ENCODE peak calls at places on chromosomes 1 and 21, in ten cellular contexts. One of them, this sample, is unnamed.

GRCh38 chr1:24898909-24899439 is 31.1 kb downstream of the RUNX3 start:
- DNase-seq in pancreas: no peak
- DNase-seq in suprapubic skin: peak; percentile 66
- DNase-seq in stomach: peak; percentile 9
- DNase-seq in ovary: no peak
- DNase-seq in SK-N-SH: peak; percentile 17
- DNase-seq in gastrocnemius medialis: no peak
- DNase-seq in Panc1: no peak
- DNase-seq in IMR-90: no peak
- DNase-seq in tibial artery: peak; percentile 55
- DNase-seq in this sample: no peak

GRCh38 chr1:77831566-77831965 is 52.1 kb downstream of the MIGA1 start:
- DNase-seq in pancreas: no peak
- DNase-seq in suprapubic skin: no peak
- DNase-seq in stomach: no peak
- DNase-seq in ovary: no peak
- DNase-seq in SK-N-SH: no peak
- DNase-seq in gastrocnemius medialis: no peak
- DNase-seq in Panc1: no peak
- DNase-seq in IMR-90: peak; percentile 8
- DNase-seq in tibial artery: no peak
- DNase-seq in this sample: no peak

GRCh38 chr1:225660544-225660946 is 7.6 kb upstream of the ENAH start:
- DNase-seq in pancreas: no peak
- DNase-seq in suprapubic skin: no peak
- DNase-seq in stomach: no peak
- DNase-seq in ovary: no peak
- DNase-seq in SK-N-SH: no peak
- DNase-seq in gastrocnemius medialis: no peak
- DNase-seq in Panc1: no peak
- DNase-seq in IMR-90: no peak
- DNase-seq in tibial artery: no peak
- DNase-seq in this sample: no peak

GRCh38 chr1:227883073-227883520 is 64.6 kb downstream of the WNT9A start:
- DNase-seq in pancreas: no peak
- DNase-seq in suprapubic skin: no peak
- DNase-seq in stomach: peak; percentile 18
- DNase-seq in ovary: no peak
- DNase-seq in SK-N-SH: peak; percentile 10
- DNase-seq in gastrocnemius medialis: no peak
- DNase-seq in Panc1: no peak
- DNase-seq in IMR-90: no peak
- DNase-seq in tibial artery: no peak
- DNase-seq in this sample: no peak

GRCh38 chr1:183697814-183698590 is 44.9 kb upstream of the APOBEC4 start:
- DNase-seq in pancreas: no peak
- DNase-seq in suprapubic skin: no peak
- DNase-seq in stomach: no peak
- DNase-seq in ovary: no peak
- DNase-seq in SK-N-SH: no peak
- DNase-seq in gastrocnemius medialis: no peak
- DNase-seq in Panc1: no peak
- DNase-seq in IMR-90: no peak
- DNase-seq in tibial artery: no peak
- DNase-seq in this sample: no peak

GRCh38 chr1:153652795-153653507 is 5.6 kb upstream of the SNAPIN start:
- DNase-seq in pancreas: no peak
- DNase-seq in suprapubic skin: peak; percentile 50
- DNase-seq in stomach: no peak
- DNase-seq in ovary: no peak
- DNase-seq in SK-N-SH: no peak
- DNase-seq in gastrocnemius medialis: no peak
- DNase-seq in Panc1: no peak
- DNase-seq in IMR-90: peak; percentile 64
- DNase-seq in tibial artery: peak; percentile 61
- DNase-seq in this sample: no peak

GRCh38 chr1:183911285-183911684 is 106.4 kb downstream of the RGL1 start:
- DNase-seq in pancreas: peak; percentile 29
- DNase-seq in suprapubic skin: no peak
- DNase-seq in stomach: no peak
- DNase-seq in ovary: no peak
- DNase-seq in SK-N-SH: no peak
- DNase-seq in gastrocnemius medialis: no peak
- DNase-seq in Panc1: no peak
- DNase-seq in IMR-90: no peak
- DNase-seq in tibial artery: no peak
- DNase-seq in this sample: no peak

GRCh38 chr1:10629091-10629815 is 154.5 kb downstream of the PEX14 start:
- DNase-seq in pancreas: no peak
- DNase-seq in suprapubic skin: no peak
- DNase-seq in stomach: no peak
- DNase-seq in ovary: no peak
- DNase-seq in SK-N-SH: peak; percentile 28
- DNase-seq in gastrocnemius medialis: no peak
- DNase-seq in Panc1: no peak
- DNase-seq in IMR-90: no peak
- DNase-seq in tibial artery: peak; percentile 65
- DNase-seq in this sample: no peak

GRCh38 chr1:23169727-23170335 is 1.2 kb upstream of the LUZP1 start:
- DNase-seq in pancreas: no peak
- DNase-seq in suprapubic skin: peak; percentile 83
- DNase-seq in stomach: no peak
- DNase-seq in ovary: peak; percentile 66
- DNase-seq in SK-N-SH: no peak
- DNase-seq in gastrocnemius medialis: peak; percentile 8
- DNase-seq in Panc1: no peak
- DNase-seq in IMR-90: peak; percentile 72
- DNase-seq in tibial artery: peak; percentile 82
- DNase-seq in this sample: peak; percentile 23

GRCh38 chr1:8941906-8942305 is 3.8 kb upstream of the CA6 start:
- DNase-seq in pancreas: no peak
- DNase-seq in suprapubic skin: no peak
- DNase-seq in stomach: no peak
- DNase-seq in ovary: no peak
- DNase-seq in SK-N-SH: no peak
- DNase-seq in gastrocnemius medialis: no peak
- DNase-seq in Panc1: peak; percentile 58
- DNase-seq in IMR-90: peak; percentile 91
- DNase-seq in tibial artery: no peak
- DNase-seq in this sample: no peak

GRCh38 chr1:51421961-51422360 is 91.6 kb upstream of the TTC39A start:
- DNase-seq in pancreas: no peak
- DNase-seq in suprapubic skin: no peak
- DNase-seq in stomach: no peak
- DNase-seq in ovary: no peak
- DNase-seq in SK-N-SH: peak; percentile 65
- DNase-seq in gastrocnemius medialis: no peak
- DNase-seq in Panc1: peak; percentile 17
- DNase-seq in IMR-90: peak; percentile 82
- DNase-seq in tibial artery: no peak
- DNase-seq in this sample: no peak

GRCh38 chr1:161021168-161021958 is 411 bp upstream of the F11R start:
- DNase-seq in pancreas: peak; percentile 99
- DNase-seq in suprapubic skin: peak; percentile 92
- DNase-seq in stomach: peak; percentile 98
- DNase-seq in ovary: peak; percentile 82
- DNase-seq in SK-N-SH: peak; percentile 59
- DNase-seq in gastrocnemius medialis: peak; percentile 53
- DNase-seq in Panc1: no peak
- DNase-seq in IMR-90: peak; percentile 20
- DNase-seq in tibial artery: peak; percentile 82
- DNase-seq in this sample: no peak

GRCh38 chr1:8604041-8604942 is 213.1 kb downstream of the RERE start:
- DNase-seq in pancreas: no peak
- DNase-seq in suprapubic skin: no peak
- DNase-seq in stomach: no peak
- DNase-seq in ovary: no peak
- DNase-seq in SK-N-SH: no peak
- DNase-seq in gastrocnemius medialis: no peak
- DNase-seq in Panc1: no peak
- DNase-seq in IMR-90: no peak
- DNase-seq in tibial artery: no peak
- DNase-seq in this sample: no peak

GRCh38 chr1:75614455-75615379 is 3.8 kb upstream of the SLC44A5 start:
- DNase-seq in pancreas: peak; percentile 63
- DNase-seq in suprapubic skin: no peak
- DNase-seq in stomach: peak; percentile 50
- DNase-seq in ovary: peak; percentile 26
- DNase-seq in SK-N-SH: peak; percentile 86
- DNase-seq in gastrocnemius medialis: no peak
- DNase-seq in Panc1: no peak
- DNase-seq in IMR-90: peak; percentile 4
- DNase-seq in tibial artery: no peak
- DNase-seq in this sample: no peak

GRCh38 chr1:78490861-78491310 is at the start of gene PTGFR:
- DNase-seq in pancreas: no peak
- DNase-seq in suprapubic skin: no peak
- DNase-seq in stomach: no peak
- DNase-seq in ovary: peak; percentile 44
- DNase-seq in SK-N-SH: peak; percentile 73
- DNase-seq in gastrocnemius medialis: no peak
- DNase-seq in Panc1: no peak
- DNase-seq in IMR-90: peak; percentile 36
- DNase-seq in tibial artery: peak; percentile 75
- DNase-seq in this sample: no peak

GRCh38 chr21:25567472-25567871 is 39.8 kb downstream of the MRPL39 start:
- DNase-seq in pancreas: no peak
- DNase-seq in suprapubic skin: no peak
- DNase-seq in stomach: no peak
- DNase-seq in ovary: no peak
- DNase-seq in SK-N-SH: no peak
- DNase-seq in gastrocnemius medialis: no peak
- DNase-seq in Panc1: no peak
- DNase-seq in IMR-90: no peak
- DNase-seq in tibial artery: no peak
- DNase-seq in this sample: no peak
- H3K4me3 ChIP-seq in pancreas: no peak overlapping the region
- H3K4me3 ChIP-seq in suprapubic skin: no peak overlapping the region
- H3K4me3 ChIP-seq in stomach: no peak overlapping the region
- H3K4me3 ChIP-seq in ovary: no peak overlapping the region
- H3K4me3 ChIP-seq in SK-N-SH: no peak overlapping the region
- H3K4me3 ChIP-seq in gastrocnemius medialis: no peak overlapping the region
- H3K4me3 ChIP-seq in Panc1: no peak overlapping the region
- H3K4me3 ChIP-seq in IMR-90: no peak overlapping the region
- H3K4me3 ChIP-seq in tibial artery: no peak overlapping the region
- H3K4me3 ChIP-seq in this sample: no peak overlapping the region

DNA sequence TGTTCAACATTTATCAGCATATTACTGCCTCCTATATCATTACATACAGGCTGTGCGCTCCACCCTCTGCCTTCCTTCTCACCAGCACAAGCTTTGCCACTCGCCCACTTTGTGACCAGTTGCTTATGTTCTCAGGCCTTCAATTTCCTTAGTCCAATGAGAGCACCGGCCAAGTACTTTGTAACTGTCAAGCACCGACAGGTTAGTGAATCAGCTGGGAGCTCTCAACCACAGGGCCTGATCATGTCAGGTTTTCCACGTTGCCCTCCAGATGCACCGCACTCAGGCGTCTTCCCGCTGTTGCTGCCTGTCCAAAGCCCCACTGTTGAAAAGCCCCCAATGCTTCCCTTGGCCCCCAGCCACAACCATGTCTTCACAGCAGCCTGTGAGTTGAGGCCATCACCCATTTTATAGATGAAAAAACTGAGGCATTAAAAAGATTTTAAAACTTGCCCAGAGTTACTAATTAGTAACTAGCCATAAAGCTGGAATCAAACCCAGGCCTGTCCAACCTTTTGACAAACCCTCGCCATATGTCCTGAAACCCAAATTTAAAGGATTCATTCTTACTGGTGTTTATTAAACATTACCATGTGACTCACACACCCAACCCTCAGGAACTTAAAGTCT is 3.4 kb upstream of the KCNN3 start:
- DNase-seq in pancreas: no peak
- DNase-seq in suprapubic skin: no peak
- DNase-seq in stomach: no peak
- DNase-seq in ovary: no peak
- DNase-seq in SK-N-SH: no peak
- DNase-seq in gastrocnemius medialis: no peak
- DNase-seq in Panc1: no peak
- DNase-seq in IMR-90: no peak
- DNase-seq in tibial artery: no peak
- DNase-seq in this sample: no peak
- H3K9me3 ChIP-seq in pancreas: no peaks in the 10 kb centered on the region
- H3K9me3 ChIP-seq in suprapubic skin: no peaks in the 10 kb centered on the region
- H3K9me3 ChIP-seq in stomach: no peaks in the 10 kb centered on the region
- H3K9me3 ChIP-seq in ovary: no peaks in the 10 kb centered on the region
- H3K9me3 ChIP-seq in SK-N-SH: no peaks in the 10 kb centered on the region
- H3K9me3 ChIP-seq in gastrocnemius medialis: no peaks in the 10 kb centered on the region
- H3K9me3 ChIP-seq in Panc1: no peaks in the 10 kb centered on the region
- H3K9me3 ChIP-seq in IMR-90: no peaks in the 10 kb centered on the region
- H3K9me3 ChIP-seq in tibial artery: no peaks in the 10 kb centered on the region
- H3K9me3 ChIP-seq in this sample: no peaks in the 10 kb centered on the region

DNA sequence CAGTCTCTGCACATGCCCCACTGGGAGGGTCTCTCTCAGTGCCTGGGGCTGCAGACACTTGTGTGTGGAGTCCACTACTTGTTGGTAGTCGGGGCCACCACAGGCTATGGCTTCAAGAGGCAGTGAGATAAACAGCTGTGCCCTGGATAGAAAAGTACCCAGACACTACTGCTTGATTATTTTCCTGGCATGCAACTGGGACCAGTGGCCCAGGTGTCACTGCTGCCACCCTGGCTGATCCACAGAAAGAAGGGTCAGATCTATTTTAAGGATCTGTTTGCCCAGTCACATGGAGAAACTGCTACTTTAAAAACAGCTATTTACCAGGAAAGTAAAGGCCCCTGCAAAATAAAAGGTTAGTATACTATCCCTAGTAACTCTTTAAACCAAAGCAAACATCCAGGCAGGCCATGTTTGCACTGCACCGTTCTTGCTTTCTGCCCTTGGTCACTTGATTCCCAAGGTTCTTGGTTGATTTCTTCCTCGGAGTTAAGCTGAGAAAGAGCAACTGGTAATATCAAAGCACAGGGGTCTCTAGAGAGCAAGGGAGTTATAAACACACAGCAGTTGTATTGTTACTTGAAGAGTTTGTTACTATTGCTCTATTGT is 99.9 kb downstream of the GLUL start:
- DNase-seq in pancreas: peak; percentile 65
- DNase-seq in suprapubic skin: no peak
- DNase-seq in stomach: peak; percentile 55
- DNase-seq in ovary: no peak
- DNase-seq in SK-N-SH: no peak
- DNase-seq in gastrocnemius medialis: peak; percentile 72
- DNase-seq in Panc1: no peak
- DNase-seq in IMR-90: no peak
- DNase-seq in tibial artery: no peak
- DNase-seq in this sample: no peak
- TF ChIP-seq CTCF in pancreas: no peak
- TF ChIP-seq CTCF in suprapubic skin: no peak
- TF ChIP-seq CTCF in stomach: no peak
- TF ChIP-seq CTCF in ovary: no peak
- TF ChIP-seq CTCF in SK-N-SH: no peak
- TF ChIP-seq CTCF in gastrocnemius medialis: no peak
- TF ChIP-seq CTCF in Panc1: no peak
- TF ChIP-seq CTCF in IMR-90: no peak
- TF ChIP-seq CTCF in tibial artery: no peak
- TF ChIP-seq CTCF in this sample: no peak

DNA sequence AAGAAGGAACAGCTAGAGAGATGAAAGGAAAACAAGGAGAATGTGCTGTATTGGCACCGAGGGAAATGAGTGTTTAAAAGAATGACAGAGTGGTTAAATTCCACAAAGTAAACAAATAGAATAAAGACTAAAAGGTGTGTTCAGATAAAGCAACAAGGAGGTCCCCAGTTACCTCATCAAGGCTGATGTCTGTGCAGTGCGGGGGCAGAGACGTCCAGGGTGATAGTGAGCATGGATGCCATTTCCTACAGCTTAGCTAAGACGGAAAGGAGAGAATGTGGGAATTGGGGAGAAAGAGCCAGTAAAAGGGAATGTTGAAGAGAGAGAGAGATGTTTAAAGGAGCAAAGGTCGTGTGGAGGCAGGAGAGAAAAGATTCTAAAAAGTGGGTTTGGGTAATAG is 15.5 kb downstream of the LMOD1 start:
- DNase-seq in pancreas: no peak
- DNase-seq in suprapubic skin: no peak
- DNase-seq in stomach: no peak
- DNase-seq in ovary: no peak
- DNase-seq in SK-N-SH: no peak
- DNase-seq in gastrocnemius medialis: no peak
- DNase-seq in Panc1: no peak
- DNase-seq in IMR-90: no peak
- DNase-seq in tibial artery: no peak
- DNase-seq in this sample: no peak
- H3K4me3 ChIP-seq in pancreas: no peak overlapping the region
- H3K4me3 ChIP-seq in suprapubic skin: no peak overlapping the region
- H3K4me3 ChIP-seq in stomach: no peak overlapping the region
- H3K4me3 ChIP-seq in ovary: no peak overlapping the region
- H3K4me3 ChIP-seq in SK-N-SH: no peak overlapping the region
- H3K4me3 ChIP-seq in gastrocnemius medialis: no peak overlapping the region
- H3K4me3 ChIP-seq in Panc1: no peak overlapping the region
- H3K4me3 ChIP-seq in IMR-90: no peak overlapping the region
- H3K4me3 ChIP-seq in tibial artery: peak overlapping the region; percentile 27
- H3K4me3 ChIP-seq in this sample: peak overlapping the region; percentile 38

This sample was measured in thoracic aorta.